ENCODE peak calls at places on chromosomes 1 and 21, in five cellular contexts. S is heart right ventricle, J is left ventricle myocardium inferior, W is pancreas, O is K562. Y is an unnamed sample. For H3K4me1, the result is how much of the 10 kb centered on the place peaks cover.

GRCh38 chr1:155284476-155284875 is 7.2 kb downstream of the HCN3 start:
- DNase-seq in O (no peak), J (no peak), W (no peak), S (no peak), Y (no peak)

GRCh38 chr1:177975588-177976495 is 6.0 kb upstream of the SEC16B start:
- DNase-seq in S (no peak), W (no peak), O (no peak), J (no peak), Y (no peak)

GRCh38 chr1:220371324-220371723 is 99.1 kb upstream of the RAB3GAP2 start:
- DNase-seq in O (no peak), J (no peak), W (no peak), S (no peak), Y (no peak)

GRCh38 chr1:109272021-109272799 is 10.7 kb downstream of the PSRC1 start:
- DNase-seq in J (peak), W (no peak), O (no peak), S (peak), Y (no peak)

GRCh38 chr1:15618685-15619525 is 1.6 kb downstream of the DDI2 start:
- DNase-seq in O (no peak), W (no peak), S (no peak), J (no peak), Y (no peak)

GRCh38 chr1:59142663-59143487 is 154.0 kb upstream of the FGGY start:
- DNase-seq in S (no peak), J (no peak), O (no peak), W (no peak), Y (no peak)

GRCh38 chr21:46637952-46638746 is 2.7 kb downstream of the PRMT2 start:
- DNase-seq in O (no peak), W (no peak), S (no peak), J (no peak), Y (no peak)

GRCh38 chr1:64268653-64269557 is 65.5 kb downstream of the UBE2U start:
- DNase-seq in J (peak), S (no peak), W (peak), O (peak), Y (peak)

GRCh38 chr1:25771246-25772114 is 28.5 kb upstream of the SELENON start:
- DNase-seq in S (peak), O (no peak), W (peak), J (peak), Y (peak)

GRCh38 chr1:115539061-115539460 is 102.7 kb upstream of the VANGL1 start:
- DNase-seq in W (no peak), S (no peak), J (peak), O (no peak), Y (no peak)

GRCh38 chr1:119003413-119004128 is 15.4 kb upstream of the TBX15 start:
- DNase-seq in W (no peak), J (no peak), S (no peak), O (no peak), Y (no peak)

GRCh38 chr1:64263335-64263734 is 59.9 kb downstream of the UBE2U start:
- DNase-seq in O (no peak), J (no peak), S (no peak), W (no peak), Y (no peak)

GRCh38 chr1:209589863-209590262 is 6.3 kb downstream of the CAMK1G start:
- DNase-seq in J (no peak), S (no peak), O (no peak), W (no peak), Y (no peak)

GRCh38 chr1:1875932-1876331 is 15.0 kb downstream of the GNB1 start:
- DNase-seq in W (no peak), J (no peak), O (no peak), S (no peak), Y (no peak)

GRCh38 chr1:200139661-200140250 is 112.2 kb downstream of the NR5A2 start:
- DNase-seq in O (peak), W (no peak), S (no peak), J (no peak), Y (no peak)

GRCh38 chr1:50308883-50309282 is 114.4 kb downstream of the DMRTA2 start:
- DNase-seq in J (no peak), O (peak), S (peak), W (peak), Y (no peak)

GRCh38 chr21:44878053-44878982 is 4.8 kb upstream of the PTTG1IP start:
- DNase-seq in O (no peak), S (peak), J (peak), W (no peak), Y (peak)

GRCh38 chr1:114110011-114110410 is 43.7 kb downstream of the SYT6 start:
- DNase-seq in J (no peak), O (no peak), S (no peak), W (no peak), Y (no peak)
- H3K4me1 ChIP-seq in J (under half), O (under half), S (under half), W (under half), Y (under half)

DNA sequence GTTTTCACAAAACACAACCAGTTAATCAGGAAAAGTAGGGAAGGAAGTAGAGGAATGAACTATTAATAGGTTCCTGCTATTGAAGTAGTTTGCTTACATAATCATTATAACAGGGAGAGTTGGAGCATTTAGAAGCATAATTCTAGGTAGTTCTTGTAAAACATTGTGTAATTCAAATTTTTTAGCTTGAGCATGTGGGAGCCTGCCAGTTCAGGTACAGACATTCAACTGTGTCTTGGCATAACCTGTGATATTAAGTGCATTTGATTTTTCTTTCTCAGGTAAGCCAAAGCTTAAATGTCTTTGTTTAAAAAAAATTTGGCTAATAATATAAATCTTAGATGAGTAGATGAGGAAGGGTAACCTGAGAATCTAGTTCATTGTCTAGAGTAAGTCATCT is 3.4 kb downstream of the YTHDF2 start:
- DNase-seq in O (no peak), J (no peak), W (no peak), S (no peak), Y (no peak)
- H3K4me3 ChIP-seq in O (no peak), J (peak), W (no peak), S (no peak), Y (no peak)

DNA sequence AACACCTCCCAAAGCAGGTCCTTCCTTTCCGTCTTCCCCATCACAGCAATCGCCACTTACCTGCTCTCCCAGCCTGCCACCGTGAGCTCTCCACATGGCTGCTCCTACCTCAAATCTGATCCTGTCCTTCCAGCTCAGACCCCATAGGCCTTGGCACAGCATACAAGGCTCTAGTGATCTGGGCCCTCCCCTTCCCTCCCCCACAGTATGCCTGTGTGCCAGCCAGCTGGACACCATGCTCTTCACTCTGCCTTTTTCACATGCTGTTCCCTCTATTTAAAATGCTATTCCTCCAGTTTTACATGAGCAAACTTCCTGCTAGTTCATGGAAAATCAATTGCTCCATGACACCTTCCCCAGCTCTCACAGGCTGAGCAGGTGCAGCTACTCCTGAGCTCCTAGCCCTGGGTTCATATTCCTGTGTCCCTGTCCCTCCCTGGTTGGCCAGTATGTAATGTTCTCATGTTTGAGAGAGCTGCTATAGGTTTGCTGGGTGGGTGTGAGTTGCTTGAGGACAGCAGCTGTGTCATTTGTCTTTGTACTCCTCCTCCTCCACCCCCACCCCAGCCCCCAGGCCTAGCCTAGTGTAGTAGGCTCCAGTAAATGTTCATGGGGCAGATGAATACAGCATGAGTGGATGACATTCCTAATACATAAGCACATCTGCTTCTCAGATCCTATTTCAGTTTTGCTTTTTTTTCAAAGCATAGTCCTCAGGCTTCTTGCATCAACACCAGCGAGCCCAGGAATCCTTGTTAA is 6.3 kb upstream of the TNNT2 start:
- DNase-seq in W (no peak), O (no peak), J (no peak), S (no peak), Y (peak)
- H3K4me1 ChIP-seq in W (under half), O (under half), J (half or more), S (under half), Y (under half)

GRCh38 chr1:218495931-218496330 is 150.8 kb downstream of the TGFB2 start:
- DNase-seq in W (no peak), J (no peak), O (no peak), S (no peak), Y (no peak)

GRCh38 chr1:218492840-218493239 is 147.7 kb downstream of the TGFB2 start:
- DNase-seq in S (no peak), W (no peak), J (no peak), O (no peak), Y (no peak)

GRCh38 chr1:218496561-218496960 is 151.4 kb downstream of the TGFB2 start:
- DNase-seq in S (no peak), O (no peak), W (no peak), J (no peak), Y (no peak)

GRCh38 chr1:218494449-218494852 is 149.3 kb downstream of the TGFB2 start:
- DNase-seq in S (no peak), O (no peak), J (no peak), W (no peak), Y (no peak)

DNA sequence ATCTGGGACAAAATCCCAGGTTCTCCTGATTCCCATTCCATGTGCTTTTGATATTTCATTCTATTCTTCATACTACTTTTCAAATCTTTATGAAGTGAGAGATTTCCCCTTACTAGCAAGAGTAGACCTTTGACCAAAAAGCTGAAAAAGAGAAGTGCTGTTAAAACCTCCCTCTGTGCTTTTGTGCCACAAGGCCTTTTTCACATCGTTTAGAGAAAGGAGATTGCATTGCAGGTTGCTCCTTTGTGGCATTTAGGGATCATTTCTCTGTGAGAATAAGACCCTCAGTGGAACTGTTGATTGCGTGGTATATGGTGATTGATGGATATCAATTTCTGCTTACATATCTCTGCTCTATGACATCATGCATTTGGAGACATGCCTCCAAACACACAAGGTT is 148.9 kb downstream of the TGFB2 start:
- DNase-seq in O (no peak), S (no peak), J (no peak), W (no peak), Y (no peak)
- H3K4me3 ChIP-seq in O (no peak), S (no peak), J (no peak), W (no peak), Y (no peak)

DNA sequence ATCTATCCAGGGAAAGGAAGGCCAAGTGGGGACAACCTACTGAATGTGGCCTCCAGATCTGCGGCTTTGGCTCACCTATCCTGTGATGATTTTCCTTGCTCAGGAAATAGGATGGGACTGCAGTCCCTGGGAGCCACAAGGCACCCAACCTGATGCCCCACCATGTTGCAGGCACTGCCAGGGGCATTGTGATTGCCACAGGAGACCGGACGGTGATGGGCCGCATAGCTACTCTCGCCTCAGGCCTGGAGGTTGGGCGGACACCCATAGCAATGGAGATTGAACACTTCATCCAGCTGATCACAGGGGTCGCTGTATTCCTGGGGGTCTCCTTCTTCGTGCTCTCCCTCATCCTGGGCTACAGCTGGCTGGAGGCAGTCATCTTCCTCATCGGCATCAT is 11.8 kb downstream of the ATP1A2 start:
- DNase-seq in S (no peak), W (no peak), O (no peak), J (no peak), Y (peak)
- H3K4me1 ChIP-seq in S (under half), W (under half), O (under half), J (half or more), Y (under half)

GRCh38 chr21:42199488-42200463 is 19.2 kb upstream of the ABCG1 start:
- DNase-seq in W (no peak), J (no peak), S (no peak), O (no peak), Y (no peak)
- H3K4me3 ChIP-seq in W (no peak), J (no peak), S (no peak), O (no peak), Y (no peak)

DNA sequence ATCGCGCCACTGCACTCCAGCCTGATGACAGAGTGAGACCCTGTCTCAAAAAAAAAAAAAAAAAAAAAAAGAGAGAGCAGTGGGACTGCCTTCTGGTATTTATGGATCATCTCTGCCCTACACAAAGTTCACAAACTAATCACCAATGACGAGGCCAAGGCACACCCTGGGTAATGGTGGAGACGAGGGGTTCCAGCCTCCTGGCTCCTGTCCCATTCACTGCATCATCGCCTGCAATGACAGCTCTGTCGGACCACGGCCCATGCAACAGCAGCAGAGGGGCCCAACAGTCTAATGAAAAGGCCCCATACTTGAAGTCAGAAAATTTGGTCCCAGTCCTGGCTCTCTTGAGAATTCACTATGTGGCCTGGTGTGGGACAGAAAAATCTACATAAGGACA is 2.9 kb upstream of the BTG2 start:
- DNase-seq in S (no peak), J (no peak), O (no peak), W (no peak), Y (no peak)
- H3K4me1 ChIP-seq in S (under half), J (under half), O (half or more), W (under half), Y (under half)